ENCODE peak calls at places on chromosomes 11 and 22, in four cellular contexts. One of them, this sample, is unnamed.

GRCh38 chr22:48744283-48744641 is 1083.4 kb downstream of the BRD1 start:
- DNase-seq in HEK293T: no peak
- DNase-seq in NCI-H1092 treated with DMSO at 0.1 percent for 48 hours: no peak
- DNase-seq in H54: no peak
- DNase-seq in this sample: no peak

GRCh38 chr22:20533879-20534265 is 26.5 kb downstream of the MED15 start:
- DNase-seq in HEK293T: no peak
- DNase-seq in NCI-H1092 treated with DMSO at 0.1 percent for 48 hours: no peak
- DNase-seq in H54: no peak
- DNase-seq in this sample: no peak

GRCh38 chr11:267491-267994 is 10.7 kb upstream of the NLRP6 start:
- DNase-seq in HEK293T: no peak
- DNase-seq in NCI-H1092 treated with DMSO at 0.1 percent for 48 hours: no peak
- DNase-seq in H54: no peak
- DNase-seq in this sample: no peak

GRCh38 chr22:37331034-37331428 is 48.7 kb downstream of the CYTH4 start:
- DNase-seq in HEK293T: no peak
- DNase-seq in NCI-H1092 treated with DMSO at 0.1 percent for 48 hours: peak
- DNase-seq in H54: peak
- DNase-seq in this sample: no peak

GRCh38 chr22:38412435-38413084 is 42.4 kb downstream of the KCNJ4 start:
- DNase-seq in HEK293T: peak
- DNase-seq in NCI-H1092 treated with DMSO at 0.1 percent for 48 hours: no peak
- DNase-seq in H54: no peak
- DNase-seq in this sample: no peak

GRCh38 chr11:72373163-72373562 is 61.2 kb downstream of the CLPB start:
- DNase-seq in HEK293T: peak
- DNase-seq in NCI-H1092 treated with DMSO at 0.1 percent for 48 hours: peak
- DNase-seq in H54: no peak
- DNase-seq in this sample: peak

GRCh38 chr11:30447246-30447645 is 124.3 kb downstream of the ARL14EP start:
- DNase-seq in HEK293T: no peak
- DNase-seq in NCI-H1092 treated with DMSO at 0.1 percent for 48 hours: no peak
- DNase-seq in H54: no peak
- DNase-seq in this sample: no peak

GRCh38 chr11:13775471-13775870 is 107.0 kb downstream of the FAR1 start:
- DNase-seq in HEK293T: no peak
- DNase-seq in NCI-H1092 treated with DMSO at 0.1 percent for 48 hours: no peak
- DNase-seq in H54: no peak
- DNase-seq in this sample: no peak

GRCh38 chr22:21943571-21944448 is 8.8 kb downstream of the PPM1F start:
- DNase-seq in HEK293T: no peak
- DNase-seq in NCI-H1092 treated with DMSO at 0.1 percent for 48 hours: no peak
- DNase-seq in H54: no peak
- DNase-seq in this sample: no peak

GRCh38 chr11:130163346-130164220 is 4.0 kb downstream of the ST14 start:
- DNase-seq in HEK293T: no peak
- DNase-seq in NCI-H1092 treated with DMSO at 0.1 percent for 48 hours: peak
- DNase-seq in H54: no peak
- DNase-seq in this sample: peak

GRCh38 chr22:48739348-48740085 is 1088.2 kb downstream of the BRD1 start:
- DNase-seq in HEK293T: no peak
- DNase-seq in NCI-H1092 treated with DMSO at 0.1 percent for 48 hours: no peak
- DNase-seq in H54: no peak
- DNase-seq in this sample: no peak

GRCh38 chr11:71948314-71949027 is 19.6 kb downstream of the RNF121 start:
- DNase-seq in HEK293T: no peak
- DNase-seq in NCI-H1092 treated with DMSO at 0.1 percent for 48 hours: no peak
- DNase-seq in H54: no peak
- DNase-seq in this sample: peak

GRCh38 chr22:43477966-43478365 is 66.2 kb downstream of the MPPED1 start:
- DNase-seq in HEK293T: no peak
- DNase-seq in NCI-H1092 treated with DMSO at 0.1 percent for 48 hours: no peak
- DNase-seq in H54: no peak
- DNase-seq in this sample: no peak

GRCh38 chr11:71437399-71437798 is 10.8 kb downstream of the DHCR7 start:
- DNase-seq in HEK293T: no peak
- DNase-seq in NCI-H1092 treated with DMSO at 0.1 percent for 48 hours: no peak
- DNase-seq in H54: no peak
- DNase-seq in this sample: no peak

GRCh38 chr11:8372641-8373381 is 109.1 kb upstream of the LMO1 start:
- DNase-seq in HEK293T: no peak
- DNase-seq in NCI-H1092 treated with DMSO at 0.1 percent for 48 hours: no peak
- DNase-seq in H54: no peak
- DNase-seq in this sample: no peak

GRCh38 chr11:67664696-67665536 is 9.5 kb downstream of the ALDH3B2 start:
- DNase-seq in HEK293T: no peak
- DNase-seq in NCI-H1092 treated with DMSO at 0.1 percent for 48 hours: no peak
- DNase-seq in H54: no peak
- DNase-seq in this sample: no peak

GRCh38 chr11:68932933-68933577 is 29.4 kb downstream of the IGHMBP2 start:
- DNase-seq in HEK293T: no peak
- DNase-seq in NCI-H1092 treated with DMSO at 0.1 percent for 48 hours: no peak
- DNase-seq in H54: no peak
- DNase-seq in this sample: no peak

GRCh38 chr11:117520201-117520600 is 192.5 kb downstream of the CEP164 start:
- DNase-seq in HEK293T: no peak
- DNase-seq in NCI-H1092 treated with DMSO at 0.1 percent for 48 hours: no peak
- DNase-seq in H54: no peak
- DNase-seq in this sample: peak

GRCh38 chr11:73228268-73229134 is 10.4 kb downstream of the P2RY2 start:
- DNase-seq in HEK293T: no peak
- DNase-seq in NCI-H1092 treated with DMSO at 0.1 percent for 48 hours: no peak
- DNase-seq in H54: no peak
- DNase-seq in this sample: no peak

GRCh38 chr11:2310073-2310785 is 8.4 kb downstream of the TSPAN32 start:
- DNase-seq in HEK293T: no peak
- DNase-seq in NCI-H1092 treated with DMSO at 0.1 percent for 48 hours: no peak
- DNase-seq in H54: no peak
- DNase-seq in this sample: no peak

GRCh38 chr11:122424636-122425035 is 230.9 kb upstream of the UBASH3B start:
- DNase-seq in HEK293T: no peak
- DNase-seq in NCI-H1092 treated with DMSO at 0.1 percent for 48 hours: no peak
- DNase-seq in H54: no peak
- DNase-seq in this sample: no peak

GRCh38 chr22:39559456-39560105 is 11.0 kb upstream of the CACNA1I start:
- DNase-seq in HEK293T: peak
- DNase-seq in NCI-H1092 treated with DMSO at 0.1 percent for 48 hours: no peak
- DNase-seq in H54: peak
- DNase-seq in this sample: no peak

GRCh38 chr11:92131289-92131890 is 93.2 kb upstream of the FAT3 start:
- DNase-seq in HEK293T: no peak
- DNase-seq in NCI-H1092 treated with DMSO at 0.1 percent for 48 hours: no peak
- DNase-seq in H54: no peak
- DNase-seq in this sample: no peak

GRCh38 chr22:42664976-42665831 is 16.0 kb upstream of the CYB5R3 start:
- DNase-seq in HEK293T: no peak
- DNase-seq in NCI-H1092 treated with DMSO at 0.1 percent for 48 hours: no peak
- DNase-seq in H54: no peak
- DNase-seq in this sample: no peak

GRCh38 chr11:118143661-118144185 is 8.9 kb downstream of the SCN4B start:
- DNase-seq in HEK293T: no peak
- DNase-seq in NCI-H1092 treated with DMSO at 0.1 percent for 48 hours: no peak
- DNase-seq in H54: no peak
- DNase-seq in this sample: no peak

GRCh38 chr11:70251583-70252285 is 18.8 kb upstream of the PPFIA1 start:
- DNase-seq in HEK293T: no peak
- DNase-seq in NCI-H1092 treated with DMSO at 0.1 percent for 48 hours: no peak
- DNase-seq in H54: no peak
- DNase-seq in this sample: no peak

GRCh38 chr11:57116654-57117053 is 65.1 kb upstream of the LRRC55 start:
- DNase-seq in HEK293T: peak
- DNase-seq in NCI-H1092 treated with DMSO at 0.1 percent for 48 hours: peak
- DNase-seq in H54: no peak
- DNase-seq in this sample: no peak

GRCh38 chr22:46136539-46137217 is 13.6 kb upstream of the PPARA start:
- DNase-seq in HEK293T: no peak
- DNase-seq in NCI-H1092 treated with DMSO at 0.1 percent for 48 hours: no peak
- DNase-seq in H54: no peak
- DNase-seq in this sample: no peak

GRCh38 chr11:9972917-9973504 is 309.1 kb downstream of the SWAP70 start:
- DNase-seq in HEK293T: peak
- DNase-seq in NCI-H1092 treated with DMSO at 0.1 percent for 48 hours: peak
- DNase-seq in H54: no peak
- DNase-seq in this sample: peak

GRCh38 chr11:34345991-34346480 is 11.8 kb downstream of the ABTB2 start:
- DNase-seq in HEK293T: no peak
- DNase-seq in NCI-H1092 treated with DMSO at 0.1 percent for 48 hours: no peak
- DNase-seq in H54: no peak
- DNase-seq in this sample: no peak

GRCh38 chr11:46537851-46538295 is 56.0 kb downstream of the AMBRA1 start:
- DNase-seq in HEK293T: peak
- DNase-seq in NCI-H1092 treated with DMSO at 0.1 percent for 48 hours: peak
- DNase-seq in H54: peak
- DNase-seq in this sample: peak

GRCh38 chr11:69241075-69241740 is 52.7 kb upstream of the MYEOV start:
- DNase-seq in HEK293T: no peak
- DNase-seq in NCI-H1092 treated with DMSO at 0.1 percent for 48 hours: no peak
- DNase-seq in H54: no peak
- DNase-seq in this sample: no peak

GRCh38 chr11:108788565-108789199 is 123.8 kb downstream of the DDX10 start:
- DNase-seq in HEK293T: peak
- DNase-seq in NCI-H1092 treated with DMSO at 0.1 percent for 48 hours: no peak
- DNase-seq in H54: peak
- DNase-seq in this sample: no peak

GRCh38 chr11:109783842-109784241 is 309.4 kb upstream of the ZC3H12C start:
- DNase-seq in HEK293T: no peak
- DNase-seq in NCI-H1092 treated with DMSO at 0.1 percent for 48 hours: no peak
- DNase-seq in H54: no peak
- DNase-seq in this sample: no peak

GRCh38 chr22:26429458-26430238 is 588 bp downstream of the ASPHD2 start:
- DNase-seq in HEK293T: peak
- DNase-seq in NCI-H1092 treated with DMSO at 0.1 percent for 48 hours: no peak
- DNase-seq in H54: no peak
- DNase-seq in this sample: no peak

GRCh38 chr22:24434472-24435322 is 7.3 kb downstream of the ADORA2A start:
- DNase-seq in HEK293T: no peak
- DNase-seq in NCI-H1092 treated with DMSO at 0.1 percent for 48 hours: no peak
- DNase-seq in H54: no peak
- DNase-seq in this sample: no peak

GRCh38 chr11:115636686-115637555 is 132.7 kb upstream of the CADM1 start:
- DNase-seq in HEK293T: no peak
- DNase-seq in NCI-H1092 treated with DMSO at 0.1 percent for 48 hours: no peak
- DNase-seq in H54: no peak
- DNase-seq in this sample: no peak